ENCODE peak calls at places on chromosomes 13 and 19, in five cellular contexts. One of them, this sample, is unnamed.

GRCh38 chr19:54275951-54276350 is 5.0 kb downstream of the LILRB2 start:
- DNase-seq in GM23248: no peak
- DNase-seq in fibroblast of pulmonary artery: no peak
- DNase-seq in OCI-M1: no peak
- DNase-seq in NCI-H510A treated with DMSO at 0.1 percent for 48 hours: no peak
- DNase-seq in this sample: no peak

GRCh38 chr13:71964491-71965108 is 97.6 kb upstream of the DACH1 start:
- DNase-seq in NCI-H510A treated with DMSO at 0.1 percent for 48 hours: no peak
- DNase-seq in GM23248: no peak
- DNase-seq in OCI-M1: peak; percentile 69
- DNase-seq in fibroblast of pulmonary artery: no peak
- DNase-seq in this sample: no peak

GRCh38 chr19:55158848-55159793 is 1.6 kb upstream of the TNNI3 start:
- DNase-seq in NCI-H510A treated with DMSO at 0.1 percent for 48 hours: no peak
- DNase-seq in OCI-M1: peak; percentile 97
- DNase-seq in GM23248: peak; percentile 60
- DNase-seq in fibroblast of pulmonary artery: peak; percentile 49
- DNase-seq in this sample: peak; percentile 94

GRCh38 chr19:3358919-3359849 is 7.2 kb upstream of the NFIC start:
- DNase-seq in NCI-H510A treated with DMSO at 0.1 percent for 48 hours: peak; percentile 4
- DNase-seq in GM23248: peak; percentile 76
- DNase-seq in OCI-M1: peak; percentile 20
- DNase-seq in fibroblast of pulmonary artery: peak; percentile 56
- DNase-seq in this sample: peak; percentile 44

GRCh38 chr19:6802336-6803035 is 30.0 kb downstream of the VAV1 start:
- DNase-seq in GM23248: no peak
- DNase-seq in NCI-H510A treated with DMSO at 0.1 percent for 48 hours: no peak
- DNase-seq in fibroblast of pulmonary artery: no peak
- DNase-seq in OCI-M1: peak; percentile 80
- DNase-seq in this sample: peak; percentile 57

GRCh38 chr19:19223060-19223459 is 11.3 kb downstream of the NCAN start:
- DNase-seq in GM23248: no peak
- DNase-seq in NCI-H510A treated with DMSO at 0.1 percent for 48 hours: no peak
- DNase-seq in fibroblast of pulmonary artery: no peak
- DNase-seq in OCI-M1: no peak
- DNase-seq in this sample: no peak

GRCh38 chr13:55199132-55199531 is 1941.6 kb upstream of the PRR20A start:
- DNase-seq in fibroblast of pulmonary artery: no peak
- DNase-seq in OCI-M1: peak; percentile 37
- DNase-seq in GM23248: no peak
- DNase-seq in NCI-H510A treated with DMSO at 0.1 percent for 48 hours: no peak
- DNase-seq in this sample: no peak

GRCh38 chr13:19606152-19606551 is 27.3 kb upstream of the MPHOSPH8 start:
- DNase-seq in fibroblast of pulmonary artery: no peak
- DNase-seq in NCI-H510A treated with DMSO at 0.1 percent for 48 hours: no peak
- DNase-seq in OCI-M1: no peak
- DNase-seq in GM23248: peak; percentile 36
- DNase-seq in this sample: peak; percentile 7

GRCh38 chr13:41019027-41019487 is at the start of gene ELF1:
- DNase-seq in NCI-H510A treated with DMSO at 0.1 percent for 48 hours: peak; percentile 11
- DNase-seq in fibroblast of pulmonary artery: peak; percentile 59
- DNase-seq in GM23248: peak; percentile 82
- DNase-seq in OCI-M1: peak; percentile 92
- DNase-seq in this sample: peak; percentile 64

GRCh38 chr13:58097831-58098230 is 466.3 kb downstream of the PCDH17 start:
- DNase-seq in fibroblast of pulmonary artery: peak; percentile 3
- DNase-seq in OCI-M1: no peak
- DNase-seq in GM23248: no peak
- DNase-seq in NCI-H510A treated with DMSO at 0.1 percent for 48 hours: no peak
- DNase-seq in this sample: no peak

GRCh38 chr13:70792121-70792520 is 683.9 kb upstream of the KLHL1 start:
- DNase-seq in GM23248: no peak
- DNase-seq in OCI-M1: no peak
- DNase-seq in fibroblast of pulmonary artery: no peak
- DNase-seq in NCI-H510A treated with DMSO at 0.1 percent for 48 hours: no peak
- DNase-seq in this sample: no peak

GRCh38 chr13:74574964-74575728 is 440.9 kb upstream of the KLF12 start:
- DNase-seq in NCI-H510A treated with DMSO at 0.1 percent for 48 hours: no peak
- DNase-seq in fibroblast of pulmonary artery: no peak
- DNase-seq in OCI-M1: no peak
- DNase-seq in GM23248: no peak
- DNase-seq in this sample: no peak

GRCh38 chr19:4889034-4889825 is 13.5 kb downstream of the ARRDC5 start:
- DNase-seq in fibroblast of pulmonary artery: peak; percentile 63
- DNase-seq in OCI-M1: no peak
- DNase-seq in NCI-H510A treated with DMSO at 0.1 percent for 48 hours: no peak
- DNase-seq in GM23248: peak; percentile 95
- DNase-seq in this sample: peak; percentile 85

GRCh38 chr13:45082964-45083363 is 37.3 kb upstream of the GTF2F2 start:
- DNase-seq in OCI-M1: no peak
- DNase-seq in NCI-H510A treated with DMSO at 0.1 percent for 48 hours: no peak
- DNase-seq in fibroblast of pulmonary artery: peak; percentile 8
- DNase-seq in GM23248: peak; percentile 81
- DNase-seq in this sample: peak; percentile 14

GRCh38 chr13:71797487-71797886 is 69.5 kb downstream of the DACH1 start:
- DNase-seq in GM23248: no peak
- DNase-seq in NCI-H510A treated with DMSO at 0.1 percent for 48 hours: no peak
- DNase-seq in OCI-M1: no peak
- DNase-seq in fibroblast of pulmonary artery: no peak
- DNase-seq in this sample: no peak

GRCh38 chr13:35888327-35888940 is 242.7 kb downstream of the DCLK1 start:
- DNase-seq in GM23248: no peak
- DNase-seq in OCI-M1: peak; percentile 16
- DNase-seq in NCI-H510A treated with DMSO at 0.1 percent for 48 hours: no peak
- DNase-seq in fibroblast of pulmonary artery: peak; percentile 14
- DNase-seq in this sample: no peak

GRCh38 chr13:24228852-24229458 is 68.4 kb downstream of the SPATA13 start:
- DNase-seq in NCI-H510A treated with DMSO at 0.1 percent for 48 hours: peak; percentile 46
- DNase-seq in GM23248: peak; percentile 79
- DNase-seq in fibroblast of pulmonary artery: peak; percentile 85
- DNase-seq in OCI-M1: peak; percentile 64
- DNase-seq in this sample: no peak

GRCh38 chr13:51260154-51260553 is 38.0 kb downstream of the FAM124A start:
- DNase-seq in GM23248: no peak
- DNase-seq in fibroblast of pulmonary artery: no peak
- DNase-seq in OCI-M1: no peak
- DNase-seq in NCI-H510A treated with DMSO at 0.1 percent for 48 hours: no peak
- DNase-seq in this sample: no peak

GRCh38 chr19:48244289-48244688 is 11.4 kb downstream of the CARD8 start:
- DNase-seq in fibroblast of pulmonary artery: peak; percentile 47
- DNase-seq in GM23248: no peak
- DNase-seq in OCI-M1: peak; percentile 27
- DNase-seq in NCI-H510A treated with DMSO at 0.1 percent for 48 hours: no peak
- DNase-seq in this sample: peak; percentile 39

GRCh38 chr19:17333611-17334413 is 843 bp downstream of the ANO8 start:
- DNase-seq in OCI-M1: peak; percentile 95
- DNase-seq in GM23248: peak; percentile 91
- DNase-seq in fibroblast of pulmonary artery: peak; percentile 64
- DNase-seq in NCI-H510A treated with DMSO at 0.1 percent for 48 hours: peak; percentile 25
- DNase-seq in this sample: peak; percentile 78

GRCh38 chr19:51094696-51095279 is 12.1 kb upstream of the KLK14 start:
- DNase-seq in NCI-H510A treated with DMSO at 0.1 percent for 48 hours: peak; percentile 41
- DNase-seq in GM23248: peak; percentile 25
- DNase-seq in fibroblast of pulmonary artery: peak; percentile 12
- DNase-seq in OCI-M1: peak; percentile 52
- DNase-seq in this sample: no peak

GRCh38 chr19:11453468-11454341 is 18.3 kb downstream of the PRKCSH start:
- DNase-seq in GM23248: no peak
- DNase-seq in OCI-M1: peak; percentile 53
- DNase-seq in fibroblast of pulmonary artery: no peak
- DNase-seq in NCI-H510A treated with DMSO at 0.1 percent for 48 hours: no peak
- DNase-seq in this sample: no peak

GRCh38 chr19:870963-871401 is 11.5 kb downstream of the CFD start:
- DNase-seq in fibroblast of pulmonary artery: no peak
- DNase-seq in NCI-H510A treated with DMSO at 0.1 percent for 48 hours: no peak
- DNase-seq in GM23248: no peak
- DNase-seq in OCI-M1: no peak
- DNase-seq in this sample: no peak

GRCh38 chr13:33490461-33491327 is 205.1 kb upstream of the STARD13 start:
- DNase-seq in fibroblast of pulmonary artery: peak; percentile 82
- DNase-seq in GM23248: peak; percentile 23
- DNase-seq in NCI-H510A treated with DMSO at 0.1 percent for 48 hours: no peak
- DNase-seq in OCI-M1: no peak
- DNase-seq in this sample: no peak

GRCh38 chr13:61086052-61086451 is 329.6 kb downstream of the PCDH20 start:
- DNase-seq in fibroblast of pulmonary artery: no peak
- DNase-seq in OCI-M1: no peak
- DNase-seq in GM23248: no peak
- DNase-seq in NCI-H510A treated with DMSO at 0.1 percent for 48 hours: no peak
- DNase-seq in this sample: peak; percentile 32

GRCh38 chr19:14337510-14337909 is 43.7 kb upstream of the ADGRE5 start:
- DNase-seq in NCI-H510A treated with DMSO at 0.1 percent for 48 hours: no peak
- DNase-seq in OCI-M1: peak; percentile 85
- DNase-seq in fibroblast of pulmonary artery: peak; percentile 26
- DNase-seq in GM23248: peak; percentile 46
- DNase-seq in this sample: no peak

GRCh38 chr13:39874331-39875055 is 219.0 kb downstream of the COG6 start:
- DNase-seq in OCI-M1: no peak
- DNase-seq in fibroblast of pulmonary artery: peak; percentile 61
- DNase-seq in GM23248: no peak
- DNase-seq in NCI-H510A treated with DMSO at 0.1 percent for 48 hours: no peak
- DNase-seq in this sample: no peak